ENCODE peak calls at places on chromosomes 2 and 18, in eight cellular contexts. D, H, J, S, A, L, K and P are unnamed samples.

GRCh38 chr2:222915092-222915957 is 54.5 kb downstream of the ACSL3 start:
- DNase-seq in S (no peak), A (no peak), J (peak; percentile 46), K (no peak), L (peak; percentile 4), D (peak; percentile 17), H (peak; percentile 56), P (peak; percentile 53)

GRCh38 chr18:8937112-8937641 is 165.3 kb upstream of the NDUFV2 start:
- DNase-seq in K (no peak), H (no peak), D (no peak), S (no peak), L (no peak), A (no peak), J (no peak), P (no peak)

GRCh38 chr2:20900052-20900636 is 77.2 kb upstream of the LDAH start:
- DNase-seq in S (no peak), J (no peak), L (no peak), K (peak; percentile 64), H (no peak), D (no peak), A (no peak), P (no peak)

GRCh38 chr2:99297990-99298389 is 3.0 kb downstream of the LYG1 start:
- DNase-seq in J (no peak), K (no peak), D (no peak), S (no peak), A (no peak), L (no peak), H (peak; percentile 39), P (no peak)

GRCh38 chr2:226066873-226067272 is 667.4 kb downstream of the NYAP2 start:
- DNase-seq in K (no peak), H (no peak), A (no peak), S (no peak), D (no peak), L (no peak), J (no peak), P (no peak)

GRCh38 chr2:9984217-9984739 is 32.8 kb downstream of the GRHL1 start:
- DNase-seq in A (peak; percentile 49), L (peak; percentile 47), H (peak; percentile 68), K (peak; percentile 78), S (peak; percentile 53), J (peak; percentile 56), D (peak; percentile 56), P (peak; percentile 78)

GRCh38 chr18:31329787-31330438 is 12.0 kb downstream of the DSG1 start:
- DNase-seq in J (no peak), K (no peak), A (no peak), L (no peak), D (no peak), S (no peak), H (no peak), P (no peak)

GRCh38 chr18:67386028-67386427 is 130.5 kb downstream of the DSEL start:
- DNase-seq in K (no peak), S (no peak), H (peak; percentile 41), L (no peak), D (peak; percentile 23), A (no peak), J (no peak), P (peak; percentile 47)

GRCh38 chr2:148553332-148553887 is 91.1 kb upstream of the EPC2 start:
- DNase-seq in S (no peak), J (no peak), D (no peak), H (no peak), L (no peak), A (no peak), K (no peak), P (no peak)

GRCh38 chr2:9484533-9484932 is 10.2 kb downstream of the IAH1 start:
- DNase-seq in A (no peak), S (no peak), H (peak; percentile 69), K (no peak), J (no peak), D (no peak), L (no peak), P (no peak)

GRCh38 chr2:220337611-220338440 is 710.4 kb downstream of the SLC4A3 start:
- DNase-seq in A (no peak), K (no peak), D (no peak), S (no peak), L (no peak), H (no peak), J (no peak), P (no peak)

GRCh38 chr18:10659000-10659399 is 133.2 kb downstream of the NAPG start:
- DNase-seq in H (no peak), S (no peak), K (no peak), J (no peak), A (no peak), L (no peak), D (no peak), P (no peak)

GRCh38 chr18:63319383-63320040 is at the start of gene BCL2:
- DNase-seq in L (no peak), K (no peak), J (peak; percentile 16), S (peak; percentile 73), D (peak; percentile 16), A (peak; percentile 42), H (peak; percentile 67), P (peak; percentile 10)

GRCh38 chr2:172722481-172722880 is 13.2 kb upstream of the RAPGEF4 start:
- DNase-seq in L (no peak), K (no peak), S (no peak), A (no peak), J (no peak), H (no peak), D (no peak), P (peak; percentile 30)

GRCh38 chr2:232984451-232985207 is 28.4 kb downstream of the NGEF start:
- DNase-seq in S (no peak), D (no peak), K (no peak), L (no peak), A (no peak), H (no peak), J (no peak), P (no peak)

GRCh38 chr18:79484661-79485621 is 89.2 kb downstream of the NFATC1 start:
- DNase-seq in L (no peak), J (no peak), K (no peak), H (peak; percentile 99), S (peak; percentile 77), A (no peak), D (peak; percentile 69), P (no peak)

GRCh38 chr2:9138507-9139085 is 68.0 kb upstream of the ASAP2 start:
- DNase-seq in D (peak; percentile 47), K (no peak), J (peak; percentile 48), L (no peak), A (no peak), S (peak; percentile 80), H (no peak), P (no peak)

GRCh38 chr2:24973812-24974211 is 2.1 kb upstream of the DNAJC27 start:
- DNase-seq in S (no peak), H (no peak), J (no peak), D (no peak), K (peak; percentile 39), L (no peak), A (no peak), P (no peak)

GRCh38 chr2:24971550-24972314 is at the start of gene DNAJC27:
- DNase-seq in J (peak; percentile 97), L (peak; percentile 94), K (peak; percentile 99), D (peak; percentile 99), H (peak; percentile 99), A (peak; percentile 96), S (peak; percentile 99), P (peak; percentile 98)

GRCh38 chr2:24971300-24971549 is 530 bp downstream of the DNAJC27 start:
- DNase-seq in K (no peak), D (no peak), S (no peak), J (no peak), L (no peak), H (no peak), A (no peak), P (no peak)

GRCh38 chr2:24970483-24971299 is 1.1 kb downstream of the DNAJC27 start:
- DNase-seq in J (no peak), S (no peak), K (no peak), D (peak; percentile 47), H (peak; percentile 62), L (no peak), A (no peak), P (peak; percentile 31)

GRCh38 chr2:24972315-24972958 is 682 bp upstream of the DNAJC27 start:
- DNase-seq in S (peak; percentile 36), H (peak; percentile 60), K (peak; percentile 50), D (peak; percentile 50), J (peak; percentile 58), L (peak; percentile 12), A (peak; percentile 57), P (peak; percentile 26)
- H3K36me3 ChIP-seq in S (no peaks in the 10 kb centered on the region), H (no peaks in the 10 kb centered on the region), K (no peaks in the 10 kb centered on the region), D (no peaks in the 10 kb centered on the region), J (peaks cover under 1% of the 10 kb centered on the region), L (no peaks in the 10 kb centered on the region), A (no peaks in the 10 kb centered on the region), P (no peaks in the 10 kb centered on the region)

DNA sequence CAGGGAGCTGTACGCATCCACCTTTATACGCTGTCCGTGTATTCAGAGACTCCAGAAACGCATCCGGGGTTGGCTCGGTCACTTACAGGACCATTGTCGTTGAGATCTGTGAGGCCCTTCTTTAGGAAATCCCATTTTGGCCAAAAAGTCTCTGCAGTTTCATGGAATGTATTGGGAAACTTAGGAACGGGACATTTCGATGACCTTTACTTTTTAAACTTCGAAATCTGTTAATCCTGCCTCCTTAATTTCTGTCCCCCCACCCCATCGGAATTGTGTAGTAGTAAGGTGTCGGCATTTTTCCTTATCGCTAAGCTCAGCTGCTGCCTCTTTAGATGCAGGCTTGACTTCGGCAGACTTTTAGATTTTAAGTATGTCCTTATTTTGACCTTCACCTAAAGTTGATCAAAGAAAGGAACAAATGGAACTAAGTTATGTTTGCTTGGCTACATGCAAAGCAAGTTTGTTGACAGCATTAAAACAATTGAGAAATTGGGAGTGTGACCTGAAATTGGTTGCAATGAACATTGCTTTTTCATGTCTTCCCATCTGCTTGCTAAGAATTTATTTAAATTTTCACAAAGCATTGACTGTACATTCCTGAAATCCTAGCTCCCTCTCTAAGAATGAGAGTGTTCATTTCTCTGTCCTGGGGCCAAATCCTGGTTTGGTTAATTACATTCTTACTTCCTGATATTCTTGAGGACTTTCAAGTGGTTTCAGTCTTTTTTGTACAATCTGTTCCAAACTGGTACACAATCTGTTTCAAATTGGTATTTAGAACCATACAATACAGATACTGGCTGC is 886 bp upstream of the RAPH1 start:
- DNase-seq in S (no peak), K (no peak), A (no peak), D (peak; percentile 14), H (peak; percentile 57), J (no peak), L (no peak), P (peak; percentile 2)
- TF ChIP-seq EZH2phosphoT487 in S (no peak), K (no peak), A (no peak), D (no peak), H (no peak), J (no peak), L (no peak), P (no peak)

GRCh38 chr18:48784654-48785053 is 166.1 kb downstream of the SMAD7 start:
- DNase-seq in K (no peak), A (peak; percentile 37), J (no peak), S (no peak), L (no peak), D (no peak), H (no peak), P (no peak)
- H3K36me3 ChIP-seq in K (peaks cover 38% of the 10 kb centered on the region), A (no peaks in the 10 kb centered on the region), J (no peaks in the 10 kb centered on the region), S (no peaks in the 10 kb centered on the region), L (no peaks in the 10 kb centered on the region), D (no peaks in the 10 kb centered on the region), H (peaks cover 12% of the 10 kb centered on the region), P (no peaks in the 10 kb centered on the region)

DNA sequence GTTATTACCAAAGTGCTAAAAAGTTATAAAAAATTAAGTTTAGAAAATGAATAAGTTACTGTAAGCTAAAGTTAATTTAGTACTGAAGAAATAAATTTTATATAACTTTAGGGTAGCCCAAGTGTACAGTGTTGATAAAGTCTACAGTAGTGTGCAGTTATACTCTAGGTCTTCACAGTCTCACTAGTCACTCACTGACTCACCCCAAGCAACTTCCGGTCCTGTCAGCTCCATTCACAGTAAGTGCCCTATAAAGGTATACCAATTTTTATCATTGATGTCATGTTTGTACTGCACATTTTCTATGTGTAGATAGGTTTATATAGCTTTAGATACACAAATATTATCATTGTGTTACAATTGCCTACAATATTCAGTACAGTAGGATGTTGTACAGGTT is 518.3 kb upstream of the PIK3C3 start:
- DNase-seq in D (no peak), S (no peak), H (no peak), J (no peak), K (no peak), L (no peak), A (no peak), P (peak; percentile 46)
- TF ChIP-seq EZH2phosphoT487 in D (no peak), S (no peak), H (no peak), J (no peak), K (no peak), L (no peak), A (no peak), P (no peak)